ENCODE peak calls at places on chromosome 7, in six cellular contexts. R is heart right ventricle, B is stomach, O is endodermal cell, Y is psoas muscle, F is HCT116. L is an unnamed sample. For H3K4me1, the result is how much of the 10 kb centered on the place peaks cover.

GRCh38 chr7:73858807-73859206 is 2.2 kb upstream of the TMEM270 start:
- DNase-seq in R (no peak), B (no peak), O (no peak), Y (no peak), F (no peak), L (no peak)

GRCh38 chr7:1668486-1668931 is 1.6 kb upstream of the ELFN1 start:
- DNase-seq in R (no peak), B (no peak), O (peak), Y (peak), F (no peak), L (no peak)

GRCh38 chr7:29754874-29755490 is 51.3 kb upstream of the WIPF3 start:
- DNase-seq in R (no peak), B (no peak), O (no peak), Y (no peak), F (no peak), L (no peak)

GRCh38 chr7:24325708-24326107 is 41.7 kb downstream of the NPY start:
- DNase-seq in R (no peak), B (no peak), O (no peak), Y (no peak), F (no peak), L (no peak)

GRCh38 chr7:112986256-112987031 is 100.2 kb downstream of the GPR85 start:
- DNase-seq in R (no peak), B (no peak), O (no peak), Y (no peak), F (no peak), L (no peak)

GRCh38 chr7:79741684-79742083 is 288.2 kb upstream of the MAGI2 start:
- DNase-seq in R (no peak), B (no peak), O (no peak), Y (no peak), F (no peak), L (no peak)

GRCh38 chr7:783556-784490 is 48.5 kb upstream of the SUN1 start:
- DNase-seq in R (no peak), B (no peak), O (no peak), Y (peak), F (no peak), L (no peak)

GRCh38 chr7:16795624-16796023 is 9.2 kb downstream of the AGR2 start:
- DNase-seq in R (no peak), B (no peak), O (no peak), Y (no peak), F (no peak), L (no peak)

GRCh38 chr7:27946351-27946750 is 206.4 kb downstream of the TAX1BP1 start:
- DNase-seq in R (peak), B (no peak), O (no peak), Y (no peak), F (no peak), L (no peak)

GRCh38 chr7:27950123-27950522 is 210.2 kb downstream of the TAX1BP1 start:
- DNase-seq in R (peak), B (no peak), O (no peak), Y (no peak), F (no peak), L (no peak)

GRCh38 chr7:27945356-27945755 is 205.4 kb downstream of the TAX1BP1 start:
- DNase-seq in R (no peak), B (no peak), O (no peak), Y (no peak), F (no peak), L (no peak)

GRCh38 chr7:27947581-27948278 is 207.8 kb downstream of the TAX1BP1 start:
- DNase-seq in R (no peak), B (no peak), O (no peak), Y (no peak), F (no peak), L (no peak)

DNA sequence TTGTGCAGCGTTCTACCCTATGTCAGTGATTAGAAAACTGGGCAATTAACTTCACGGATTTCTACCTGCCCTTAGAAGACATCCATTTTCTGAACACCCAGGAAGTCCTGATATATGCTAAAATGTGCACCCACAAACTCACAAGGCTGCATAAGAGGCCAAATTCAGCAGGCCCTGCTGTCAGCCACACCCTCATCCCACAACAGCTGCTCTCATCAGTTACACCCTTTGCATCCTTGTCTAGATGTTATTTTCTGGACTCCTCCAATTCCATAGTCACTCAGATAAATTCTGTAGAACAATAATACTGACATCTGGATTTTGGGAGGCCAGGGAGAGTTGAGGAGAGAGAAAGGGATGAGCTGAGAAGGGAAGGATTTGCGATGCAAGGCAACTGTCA is 208.9 kb downstream of the TAX1BP1 start:
- DNase-seq in R (no peak), B (no peak), O (no peak), Y (no peak), F (no peak), L (no peak)
- H3K4me1 ChIP-seq in R (under half), B (under half), O (under half), Y (under half), F (under half), L (under half)

GRCh38 chr7:101862280-101863220 is 45.1 kb downstream of the CUX1 start:
- DNase-seq in R (no peak), B (no peak), O (no peak), Y (peak), F (no peak), L (no peak)
- H3K4me1 ChIP-seq in R (half or more), B (under half), O (under half), Y (half or more), F (under half), L (under half)

GRCh38 chr7:50341709-50342108 is 37.2 kb downstream of the IKZF1 start:
- DNase-seq in R (no peak), B (no peak), O (no peak), Y (no peak), F (no peak), L (no peak)
- H3K4me1 ChIP-seq in R (under half), B (under half), O (under half), Y (under half), F (under half), L (under half)

DNA sequence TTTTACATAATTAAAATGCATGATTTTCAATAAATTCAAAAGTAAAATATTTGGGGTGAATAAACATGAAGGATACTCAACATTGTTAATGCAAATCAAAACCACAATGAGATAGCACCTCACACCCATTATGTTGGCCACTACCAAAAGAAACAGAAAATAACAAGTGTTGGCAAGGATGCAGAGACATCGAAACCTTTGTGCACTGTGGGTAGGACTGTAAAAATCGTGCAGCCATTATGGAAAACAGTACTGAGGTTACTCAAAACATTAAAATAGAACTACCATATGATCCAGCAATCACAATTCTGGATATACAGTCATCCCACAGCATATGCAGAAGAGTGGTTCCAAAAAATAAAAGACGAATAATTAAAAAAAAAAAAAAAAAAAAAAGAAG is 13.1 kb downstream of the EZH2 start:
- DNase-seq in R (no peak), B (no peak), O (no peak), Y (no peak), F (no peak), L (no peak)
- H3K4me1 ChIP-seq in R (under half), B (under half), O (under half), Y (under half), F (under half), L (under half)

DNA sequence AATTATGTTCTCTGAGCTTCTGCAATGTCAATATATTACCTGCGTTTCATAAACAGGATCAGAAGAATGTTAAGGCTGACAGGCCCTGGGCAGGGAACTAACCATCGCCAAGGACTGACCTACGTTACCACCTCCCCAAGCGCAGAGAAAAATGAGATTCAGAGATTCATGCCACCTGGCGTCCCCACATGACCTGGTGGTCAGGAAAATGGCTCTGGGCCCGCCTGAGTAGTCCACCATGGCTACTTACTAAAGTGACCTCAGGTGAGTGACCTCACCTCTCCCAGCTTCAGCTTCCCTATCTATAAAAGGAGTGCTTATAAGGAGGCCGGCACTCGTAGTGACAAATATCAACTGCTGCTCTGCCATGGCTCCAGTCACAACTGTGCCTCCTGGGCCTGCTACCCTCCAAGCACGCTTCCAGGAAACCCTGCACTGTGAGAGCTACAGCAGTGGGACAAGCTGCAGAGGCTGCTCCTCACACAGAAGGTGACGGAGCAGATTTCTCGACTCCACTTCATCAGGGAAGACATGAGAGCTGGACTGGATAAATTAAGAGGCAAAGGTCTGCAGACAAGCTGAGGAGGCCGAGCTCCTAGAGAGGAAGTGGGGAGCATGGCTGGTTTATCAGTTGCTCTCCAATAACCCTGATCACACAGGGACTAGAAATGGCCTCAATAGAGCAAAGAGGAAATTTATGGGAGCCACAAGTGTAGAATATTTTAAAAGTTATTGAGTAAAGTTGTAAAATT is 103.0 kb downstream of the RNF216 start:
- DNase-seq in R (no peak), B (no peak), O (peak), Y (no peak), F (no peak), L (no peak)
- H3K4me1 ChIP-seq in R (half or more), B (under half), O (under half), Y (under half), F (under half), L (under half)

GRCh38 chr7:44102846-44103565 is 1.1 kb upstream of the AEBP1 start:
- DNase-seq in R (no peak), B (no peak), O (no peak), Y (peak), F (no peak), L (no peak)
- H3K4me1 ChIP-seq in R (under half), B (under half), O (under half), Y (under half), F (under half), L (under half)

L was measured in Panc1.